ENCODE peak calls at places on chromosomes 16 and 17, in seven cellular contexts. C, G, N, Q, D, T and E are unnamed samples.

GRCh38 chr17:78840780-78841611 is at the start of gene USP36:
- DNase-seq in C (peak; percentile 94), N (peak; percentile 99), Q (peak; percentile 99), G (peak; percentile 100), T (peak; percentile 99), D (peak; percentile 99), E (peak; percentile 99)

GRCh38 chr16:87076950-87077749 is 240.0 kb downstream of the C16orf95 start:
- DNase-seq in T (peak; percentile 93), C (no peak), D (no peak), N (peak; percentile 68), Q (peak; percentile 88), G (peak; percentile 26), E (peak; percentile 28)

GRCh38 chr16:57479422-57480126 is 6.7 kb downstream of the DOK4 start:
- DNase-seq in T (no peak), Q (no peak), G (peak; percentile 22), C (no peak), N (peak; percentile 67), D (no peak), E (no peak)

GRCh38 chr17:77721823-77722160 is 236.7 kb upstream of the TNRC6C start:
- DNase-seq in D (no peak), Q (no peak), N (no peak), T (no peak), C (no peak), G (no peak), E (no peak)

GRCh38 chr17:42362245-42362961 is 25.8 kb downstream of the STAT3 start:
- DNase-seq in N (no peak), Q (no peak), G (no peak), T (no peak), C (no peak), D (no peak), E (no peak)

GRCh38 chr16:54482892-54483574 is 196.4 kb upstream of the IRX3 start:
- DNase-seq in C (no peak), G (no peak), T (no peak), N (no peak), D (no peak), Q (no peak), E (no peak)

GRCh38 chr16:10946308-10946707 is 1.9 kb downstream of the CLEC16A start:
- DNase-seq in Q (no peak), T (peak; percentile 55), G (no peak), N (no peak), C (no peak), D (no peak), E (no peak)

GRCh38 chr16:73058616-73059409 is 10.9 kb upstream of the ZFHX3 start:
- DNase-seq in G (peak; percentile 36), C (no peak), D (no peak), N (peak; percentile 41), Q (peak; percentile 63), T (no peak), E (peak; percentile 58)

GRCh38 chr16:66416981-66417700 is 10.0 kb upstream of the BEAN1 start:
- DNase-seq in N (peak; percentile 95), Q (peak; percentile 27), G (no peak), T (no peak), C (no peak), D (no peak), E (no peak)

GRCh38 chr16:68948230-68948910 is 105.0 kb downstream of the TANGO6 start:
- DNase-seq in Q (no peak), D (no peak), T (no peak), G (no peak), N (peak; percentile 55), C (no peak), E (no peak)

GRCh38 chr16:2493608-2494007 is 18.7 kb downstream of the TBC1D24 start:
- DNase-seq in N (no peak), Q (no peak), D (no peak), T (no peak), G (no peak), C (no peak), E (no peak)

GRCh38 chr16:86448306-86448705 is 62.0 kb upstream of the FOXF1 start:
- DNase-seq in T (no peak), N (no peak), G (no peak), D (no peak), Q (peak; percentile 44), C (no peak), E (no peak)

GRCh38 chr16:5354645-5355044 is 257.1 kb upstream of the EEF2KMT start:
- DNase-seq in N (no peak), Q (no peak), C (no peak), T (no peak), D (no peak), G (no peak), E (no peak)

GRCh38 chr17:82215095-82215971 is 2.7 kb upstream of the CCDC57 start:
- DNase-seq in G (no peak), C (no peak), N (no peak), Q (peak; percentile 70), D (no peak), T (no peak), E (no peak)

GRCh38 chr16:71537643-71538042 is 11.4 kb downstream of the CHST4 start:
- DNase-seq in C (no peak), D (no peak), Q (peak; percentile 68), N (peak; percentile 47), T (peak; percentile 78), G (peak; percentile 14), E (peak; percentile 29)

GRCh38 chr16:64996641-64997040 is 125.2 kb downstream of the CDH11 start:
- DNase-seq in D (no peak), N (no peak), Q (no peak), G (no peak), C (no peak), T (no peak), E (no peak)

GRCh38 chr17:81913394-81914102 is 2.3 kb upstream of the PCYT2 start:
- DNase-seq in Q (no peak), N (no peak), C (no peak), T (no peak), D (no peak), G (no peak), E (no peak)

GRCh38 chr16:50326835-50327465 is 41.8 kb downstream of the BRD7 start:
- DNase-seq in G (no peak), N (peak; percentile 58), T (no peak), D (peak; percentile 65), Q (peak; percentile 61), C (no peak), E (no peak)